ENCODE peak calls at places on chromosomes 7 and 10, in eight cellular contexts. One of them, this sample, is unnamed.

GRCh38 chr7:138829335-138829734 is 31.3 kb upstream of the ATP6V0A4 start:
- DNase-seq in lower leg skin: no peak
- DNase-seq in activated gamma-delta T cell treated with anti-CD3 and anti-CD28 coated beads, Interleukin-2, amount 50 U/mL, for 16 hours: no peak
- DNase-seq in GM13976: no peak
- DNase-seq in prostate gland: no peak
- DNase-seq in GM10248: no peak
- DNase-seq in A549: no peak
- DNase-seq in iPS DF 6.9: no peak
- DNase-seq in this sample: no peak

GRCh38 chr7:22445140-22445722 is 54.8 kb downstream of the STEAP1B start:
- DNase-seq in lower leg skin: peak
- DNase-seq in activated gamma-delta T cell treated with anti-CD3 and anti-CD28 coated beads, Interleukin-2, amount 50 U/mL, for 16 hours: no peak
- DNase-seq in GM13976: peak
- DNase-seq in prostate gland: peak
- DNase-seq in GM10248: peak
- DNase-seq in A549: no peak
- DNase-seq in iPS DF 6.9: no peak
- DNase-seq in this sample: no peak

GRCh38 chr10:101319241-101319915 is 34.6 kb upstream of the BTRC start:
- DNase-seq in lower leg skin: no peak
- DNase-seq in activated gamma-delta T cell treated with anti-CD3 and anti-CD28 coated beads, Interleukin-2, amount 50 U/mL, for 16 hours: no peak
- DNase-seq in GM13976: no peak
- DNase-seq in prostate gland: no peak
- DNase-seq in GM10248: no peak
- DNase-seq in A549: no peak
- DNase-seq in iPS DF 6.9: no peak
- DNase-seq in this sample: no peak

GRCh38 chr7:32102432-32102851 is 32.2 kb upstream of the PDE1C start:
- DNase-seq in lower leg skin: no peak
- DNase-seq in activated gamma-delta T cell treated with anti-CD3 and anti-CD28 coated beads, Interleukin-2, amount 50 U/mL, for 16 hours: no peak
- DNase-seq in GM13976: no peak
- DNase-seq in prostate gland: no peak
- DNase-seq in GM10248: no peak
- DNase-seq in A549: no peak
- DNase-seq in iPS DF 6.9: no peak
- DNase-seq in this sample: no peak

GRCh38 chr7:139727151-139727705 is 50.6 kb downstream of the HIPK2 start:
- DNase-seq in lower leg skin: peak
- DNase-seq in activated gamma-delta T cell treated with anti-CD3 and anti-CD28 coated beads, Interleukin-2, amount 50 U/mL, for 16 hours: no peak
- DNase-seq in GM13976: no peak
- DNase-seq in prostate gland: no peak
- DNase-seq in GM10248: no peak
- DNase-seq in A549: no peak
- DNase-seq in iPS DF 6.9: no peak
- DNase-seq in this sample: no peak

GRCh38 chr7:4742051-4742573 is 33.3 kb upstream of the AP5Z1 start:
- DNase-seq in lower leg skin: no peak
- DNase-seq in activated gamma-delta T cell treated with anti-CD3 and anti-CD28 coated beads, Interleukin-2, amount 50 U/mL, for 16 hours: no peak
- DNase-seq in GM13976: no peak
- DNase-seq in prostate gland: no peak
- DNase-seq in GM10248: no peak
- DNase-seq in A549: no peak
- DNase-seq in iPS DF 6.9: no peak
- DNase-seq in this sample: no peak

GRCh38 chr7:3241686-3242258 is 59.3 kb upstream of the SDK1 start:
- DNase-seq in lower leg skin: no peak
- DNase-seq in activated gamma-delta T cell treated with anti-CD3 and anti-CD28 coated beads, Interleukin-2, amount 50 U/mL, for 16 hours: no peak
- DNase-seq in GM13976: no peak
- DNase-seq in prostate gland: no peak
- DNase-seq in GM10248: no peak
- DNase-seq in A549: no peak
- DNase-seq in iPS DF 6.9: no peak
- DNase-seq in this sample: no peak

GRCh38 chr10:7433861-7434260 is 23.0 kb upstream of the SFMBT2 start:
- DNase-seq in lower leg skin: no peak
- DNase-seq in activated gamma-delta T cell treated with anti-CD3 and anti-CD28 coated beads, Interleukin-2, amount 50 U/mL, for 16 hours: no peak
- DNase-seq in GM13976: no peak
- DNase-seq in prostate gland: no peak
- DNase-seq in GM10248: no peak
- DNase-seq in A549: no peak
- DNase-seq in iPS DF 6.9: no peak
- DNase-seq in this sample: no peak

GRCh38 chr10:23046032-23046431 is 49.3 kb upstream of the MSRB2 start:
- DNase-seq in lower leg skin: no peak
- DNase-seq in activated gamma-delta T cell treated with anti-CD3 and anti-CD28 coated beads, Interleukin-2, amount 50 U/mL, for 16 hours: no peak
- DNase-seq in GM13976: no peak
- DNase-seq in prostate gland: no peak
- DNase-seq in GM10248: no peak
- DNase-seq in A549: no peak
- DNase-seq in iPS DF 6.9: no peak
- DNase-seq in this sample: no peak

GRCh38 chr10:79316671-79317431 is 30.4 kb upstream of the PPIF start:
- DNase-seq in lower leg skin: no peak
- DNase-seq in activated gamma-delta T cell treated with anti-CD3 and anti-CD28 coated beads, Interleukin-2, amount 50 U/mL, for 16 hours: no peak
- DNase-seq in GM13976: peak
- DNase-seq in prostate gland: no peak
- DNase-seq in GM10248: peak
- DNase-seq in A549: no peak
- DNase-seq in iPS DF 6.9: no peak
- DNase-seq in this sample: no peak

GRCh38 chr10:88190540-88191213 is 327.3 kb downstream of the PTEN start:
- DNase-seq in lower leg skin: no peak
- DNase-seq in activated gamma-delta T cell treated with anti-CD3 and anti-CD28 coated beads, Interleukin-2, amount 50 U/mL, for 16 hours: no peak
- DNase-seq in GM13976: no peak
- DNase-seq in prostate gland: no peak
- DNase-seq in GM10248: no peak
- DNase-seq in A549: no peak
- DNase-seq in iPS DF 6.9: no peak
- DNase-seq in this sample: no peak

GRCh38 chr10:86553213-86553612 is 31.6 kb upstream of the WAPL start:
- DNase-seq in lower leg skin: no peak
- DNase-seq in activated gamma-delta T cell treated with anti-CD3 and anti-CD28 coated beads, Interleukin-2, amount 50 U/mL, for 16 hours: no peak
- DNase-seq in GM13976: no peak
- DNase-seq in prostate gland: no peak
- DNase-seq in GM10248: no peak
- DNase-seq in A549: no peak
- DNase-seq in iPS DF 6.9: no peak
- DNase-seq in this sample: no peak

GRCh38 chr7:37462120-37462519 is 13.5 kb upstream of the ELMO1 start:
- DNase-seq in lower leg skin: no peak
- DNase-seq in activated gamma-delta T cell treated with anti-CD3 and anti-CD28 coated beads, Interleukin-2, amount 50 U/mL, for 16 hours: no peak
- DNase-seq in GM13976: no peak
- DNase-seq in prostate gland: no peak
- DNase-seq in GM10248: no peak
- DNase-seq in A549: no peak
- DNase-seq in iPS DF 6.9: no peak
- DNase-seq in this sample: no peak

GRCh38 chr10:95814011-95814727 is 58.2 kb downstream of the ENTPD1 start:
- DNase-seq in lower leg skin: no peak
- DNase-seq in activated gamma-delta T cell treated with anti-CD3 and anti-CD28 coated beads, Interleukin-2, amount 50 U/mL, for 16 hours: no peak
- DNase-seq in GM13976: no peak
- DNase-seq in prostate gland: no peak
- DNase-seq in GM10248: no peak
- DNase-seq in A549: no peak
- DNase-seq in iPS DF 6.9: no peak
- DNase-seq in this sample: no peak

GRCh38 chr10:34581871-34582532 is 233.1 kb downstream of the PARD3 start:
- DNase-seq in lower leg skin: no peak
- DNase-seq in activated gamma-delta T cell treated with anti-CD3 and anti-CD28 coated beads, Interleukin-2, amount 50 U/mL, for 16 hours: no peak
- DNase-seq in GM13976: no peak
- DNase-seq in prostate gland: no peak
- DNase-seq in GM10248: no peak
- DNase-seq in A549: no peak
- DNase-seq in iPS DF 6.9: no peak
- DNase-seq in this sample: no peak